ENCODE peak calls at places on chromosomes 16 and 17, in eight cellular contexts. H is activated T-cell treated with anti-CD3 and anti-CD28 coated beads, Interleukin-2, amount 50 U/mL, for 24 hours; X is H9; P is KG1; B is Karpas-422; W is stimulated activated CD4-positive, alpha-beta T cell treated with anti-CD3 and anti-CD28 coated beads, Interleukin-1b, Interleukin-23, amount 100 ng/mL, for 1 hour; T is iPS DF 6.9; M is KBM-7. Y is an unnamed sample.

GRCh38 chr17:17506893-17507464 is 10.8 kb upstream of the RASD1 start:
- DNase-seq in B (no peak), H (no peak), T (no peak), M (no peak), W (no peak), X (no peak), P (no peak), Y (no peak)

GRCh38 chr16:27230562-27230991 is 27.3 kb downstream of the KDM8 start:
- DNase-seq in W (peak), M (peak), P (no peak), X (no peak), T (no peak), H (peak), B (no peak), Y (no peak)

GRCh38 chr17:8421571-8421970 is 14.1 kb upstream of the NDEL1 start:
- DNase-seq in H (no peak), P (no peak), B (no peak), X (no peak), W (no peak), T (no peak), M (no peak), Y (peak)

GRCh38 chr17:3794890-3795757 is 5.9 kb downstream of the ITGAE start:
- DNase-seq in B (no peak), T (no peak), H (peak), M (no peak), W (peak), P (no peak), X (no peak), Y (peak)

GRCh38 chr16:1973461-1974156 is 1.8 kb downstream of the TBL3 start:
- DNase-seq in P (no peak), H (no peak), X (no peak), M (no peak), W (no peak), B (no peak), T (no peak), Y (no peak)

GRCh38 chr17:19539040-19539399 is 5.4 kb downstream of the SLC47A1 start:
- DNase-seq in H (no peak), X (no peak), M (no peak), B (no peak), T (no peak), W (no peak), P (no peak), Y (no peak)

GRCh38 chr17:38897176-38897575 is 27.3 kb downstream of the LASP1 start:
- DNase-seq in B (no peak), X (no peak), T (no peak), P (no peak), W (no peak), M (no peak), H (no peak), Y (no peak)

GRCh38 chr17:28509784-28510183 is 3.6 kb downstream of the FOXN1 start:
- DNase-seq in T (no peak), M (no peak), B (no peak), W (no peak), P (no peak), X (no peak), H (no peak), Y (no peak)

GRCh38 chr17:76545918-76546555 is 6.2 kb downstream of the PRCD start:
- DNase-seq in T (no peak), B (no peak), H (no peak), W (no peak), P (no peak), M (no peak), X (no peak), Y (no peak)

GRCh38 chr17:27343972-27344607 is 50.2 kb downstream of the WSB1 start:
- DNase-seq in X (no peak), B (no peak), W (no peak), T (no peak), H (no peak), P (no peak), M (peak), Y (peak)

GRCh38 chr17:62666801-62667591 is 39.5 kb downstream of the MRC2 start:
- DNase-seq in B (no peak), M (no peak), T (no peak), P (no peak), W (no peak), H (no peak), X (peak), Y (no peak)

GRCh38 chr17:74393323-74393942 is 26.1 kb downstream of the GPR142 start:
- DNase-seq in B (no peak), P (no peak), W (no peak), M (no peak), T (no peak), X (no peak), H (no peak), Y (no peak)

GRCh38 chr17:81534157-81535006 is 6.2 kb downstream of the FSCN2 start:
- DNase-seq in B (peak), H (no peak), T (no peak), M (no peak), P (no peak), W (no peak), X (no peak), Y (no peak)

GRCh38 chr17:80898706-80899105 is 92.9 kb upstream of the CHMP6 start:
- DNase-seq in X (no peak), T (no peak), P (no peak), B (no peak), M (no peak), H (no peak), W (no peak), Y (no peak)

GRCh38 chr16:9457215-9457614 is 365.8 kb downstream of the HAPSTR1 start:
- DNase-seq in T (no peak), B (no peak), W (no peak), X (no peak), P (no peak), H (no peak), M (no peak), Y (no peak)

GRCh38 chr17:77445030-77445907 is 304.5 kb downstream of the SEC14L1 start:
- DNase-seq in X (no peak), P (peak), T (no peak), H (peak), B (peak), M (peak), W (peak), Y (no peak)

GRCh38 chr16:69286941-69287713 is 24.0 kb upstream of the VPS4A start:
- DNase-seq in P (peak), W (peak), X (no peak), H (peak), M (peak), B (peak), T (no peak), Y (peak)

GRCh38 chr17:32496348-32497078 is 9.7 kb downstream of the CDK5R1 start:
- DNase-seq in H (no peak), W (no peak), X (no peak), M (no peak), T (no peak), P (no peak), B (no peak), Y (peak)

GRCh38 chr16:23901178-23902131 is 65.7 kb downstream of the PRKCB start:
- DNase-seq in T (no peak), W (no peak), H (no peak), B (no peak), X (no peak), P (peak), M (peak), Y (no peak)

GRCh38 chr16:27179500-27180072 is 23.7 kb upstream of the KDM8 start:
- DNase-seq in H (peak), T (peak), M (peak), X (peak), B (peak), P (no peak), W (peak), Y (peak)

GRCh38 chr17:7348478-7349242 is 3.3 kb upstream of the KCTD11 start:
- DNase-seq in X (no peak), T (no peak), B (no peak), P (no peak), W (no peak), M (no peak), H (no peak), Y (no peak)